ENCODE peak calls at places on chromosomes 5 and 9, in eight cellular contexts. P is sigmoid colon; O is stimulated activated CD4-positive, alpha-beta T cell treated with anti-CD3 and anti-CD28 coated beads, Interleukin-1b, Interleukin-23, amount 100 ng/mL, for 1 hour; U is naive B cell; H is AG09309; D is mucosa of descending colon; S is T-cell; M is H1. J is an unnamed sample.

GRCh38 chr5:27241564-27242257 is 203.3 kb upstream of the CDH9 start:
- DNase-seq in U (no peak), H (peak; percentile 96), D (no peak), S (no peak), P (no peak), M (no peak), O (no peak), J (peak; percentile 92)

GRCh38 chr5:174617910-174618309 is 106.5 kb upstream of the MSX2 start:
- DNase-seq in H (no peak), S (no peak), O (no peak), P (no peak), M (no peak), U (no peak), D (no peak), J (no peak)

GRCh38 chr9:129336130-129336528 is 158.1 kb upstream of the IER5L start:
- DNase-seq in U (no peak), D (no peak), M (no peak), O (no peak), S (no peak), H (peak; percentile 82), P (no peak), J (no peak)

GRCh38 chr5:90109285-90109684 is 300.3 kb downstream of the CETN3 start:
- DNase-seq in O (no peak), U (no peak), M (no peak), D (no peak), H (no peak), S (no peak), P (no peak), J (no peak)

GRCh38 chr5:61200582-61201155 is 38.4 kb upstream of the SMIM15 start:
- DNase-seq in U (no peak), D (no peak), H (peak; percentile 4), S (no peak), M (no peak), P (no peak), O (no peak), J (peak; percentile 17)

GRCh38 chr9:27183701-27184100 is 74.7 kb downstream of the TEK start:
- DNase-seq in U (no peak), M (no peak), O (no peak), S (no peak), H (no peak), D (no peak), P (no peak), J (no peak)

GRCh38 chr9:27791311-27791710 is 218.0 kb upstream of the C9orf72 start:
- DNase-seq in P (no peak), U (no peak), D (no peak), O (no peak), H (no peak), M (no peak), S (no peak), J (no peak)

GRCh38 chr9:112002847-112003457 is 106.3 kb downstream of the UGCG start:
- DNase-seq in M (no peak), D (no peak), O (no peak), U (no peak), P (no peak), S (no peak), H (no peak), J (peak; percentile 10)

GRCh38 chr5:72137826-72138409 is 30.6 kb downstream of the MAP1B start:
- DNase-seq in D (no peak), O (no peak), M (no peak), S (no peak), P (no peak), U (peak; percentile 15), H (no peak), J (no peak)

GRCh38 chr5:181164076-181164952 is 16.9 kb downstream of the OR2V2 start:
- DNase-seq in D (no peak), H (no peak), S (no peak), P (no peak), M (no peak), O (no peak), U (no peak), J (no peak)

GRCh38 chr9:16871358-16872151 is 1.1 kb upstream of the BNC2 start:
- DNase-seq in O (no peak), M (no peak), D (peak; percentile 52), P (peak; percentile 86), H (no peak), S (no peak), U (no peak), J (peak; percentile 86)

GRCh38 chr5:176727528-176727900 is 80.2 kb downstream of the TSPAN17 start:
- DNase-seq in U (no peak), H (no peak), M (no peak), D (no peak), S (no peak), O (no peak), P (no peak), J (no peak)

GRCh38 chr9:138038244-138038671 is 160.7 kb downstream of the CACNA1B start:
- DNase-seq in D (no peak), O (no peak), M (no peak), H (no peak), U (no peak), P (peak; percentile 49), S (no peak), J (no peak)

GRCh38 chr9:10957878-10958277 is 345.1 kb upstream of the PTPRD start:
- DNase-seq in M (no peak), P (no peak), H (no peak), O (no peak), U (no peak), D (no peak), S (no peak), J (no peak)

GRCh38 chr9:125988479-125989050 is 241.4 kb downstream of the PBX3 start:
- DNase-seq in S (no peak), O (no peak), H (no peak), D (no peak), P (peak; percentile 47), M (no peak), U (no peak), J (no peak)